ENCODE peak calls at places on chromosomes 12 and 14, in four cellular contexts. One of them, this sample, is unnamed.

GRCh38 chr14:87810711-87811110 is 182.3 kb downstream of the GALC start:
- DNase-seq in fibroblast of lung: no peak
- DNase-seq in stomach: no peak
- DNase-seq in adrenal gland: peak; percentile 63
- DNase-seq in this sample: peak; percentile 22

GRCh38 chr14:99676657-99677056 is 7.4 kb upstream of the CYP46A1 start:
- DNase-seq in stomach: no peak
- DNase-seq in adrenal gland: no peak
- DNase-seq in fibroblast of lung: no peak
- DNase-seq in this sample: no peak

GRCh38 chr14:106842687-106843086 is 1316.3 kb downstream of the TMEM121 start:
- DNase-seq in adrenal gland: no peak
- DNase-seq in stomach: peak; percentile 46
- DNase-seq in fibroblast of lung: no peak
- DNase-seq in this sample: peak; percentile 23

GRCh38 chr12:5511644-5512584 is 80.0 kb downstream of the NTF3 start:
- DNase-seq in stomach: no peak
- DNase-seq in fibroblast of lung: peak; percentile 41
- DNase-seq in adrenal gland: no peak
- DNase-seq in this sample: no peak

GRCh38 chr12:39780527-39781446 is 161.2 kb upstream of the ABCD2 start:
- DNase-seq in fibroblast of lung: peak; percentile 3
- DNase-seq in stomach: no peak
- DNase-seq in adrenal gland: no peak
- DNase-seq in this sample: no peak

GRCh38 chr14:42027271-42027670 is 420.6 kb downstream of the LRFN5 start:
- DNase-seq in fibroblast of lung: no peak
- DNase-seq in stomach: no peak
- DNase-seq in adrenal gland: no peak
- DNase-seq in this sample: no peak

GRCh38 chr12:79841878-79842265 is 93.0 kb downstream of the PPP1R12A start:
- DNase-seq in stomach: no peak
- DNase-seq in adrenal gland: no peak
- DNase-seq in fibroblast of lung: no peak
- DNase-seq in this sample: no peak

GRCh38 chr12:26195250-26195640 is at the start of gene SSPN:
- DNase-seq in adrenal gland: peak; percentile 79
- DNase-seq in stomach: peak; percentile 61
- DNase-seq in fibroblast of lung: peak; percentile 70
- DNase-seq in this sample: peak; percentile 63

GRCh38 chr14:24954037-24954696 is 95.8 kb downstream of the STXBP6 start:
- DNase-seq in fibroblast of lung: no peak
- DNase-seq in adrenal gland: no peak
- DNase-seq in stomach: no peak
- DNase-seq in this sample: no peak

GRCh38 chr12:109153711-109154434 is 37.5 kb downstream of the ACACB start:
- DNase-seq in fibroblast of lung: no peak
- DNase-seq in adrenal gland: no peak
- DNase-seq in stomach: peak; percentile 24
- DNase-seq in this sample: no peak

GRCh38 chr12:10339441-10339840 is 31.8 kb downstream of the KLRD1 start:
- DNase-seq in fibroblast of lung: no peak
- DNase-seq in stomach: no peak
- DNase-seq in adrenal gland: no peak
- DNase-seq in this sample: no peak

GRCh38 chr12:131282292-131283080 is 328.8 kb downstream of the ADGRD1 start:
- DNase-seq in fibroblast of lung: no peak
- DNase-seq in adrenal gland: peak; percentile 7
- DNase-seq in stomach: no peak
- DNase-seq in this sample: no peak

GRCh38 chr12:109120557-109120956 is 4.2 kb downstream of the ACACB start:
- DNase-seq in stomach: no peak
- DNase-seq in adrenal gland: no peak
- DNase-seq in fibroblast of lung: no peak
- DNase-seq in this sample: no peak

GRCh38 chr14:54650331-54651017 is 83.5 kb downstream of the SAMD4A start:
- DNase-seq in stomach: no peak
- DNase-seq in fibroblast of lung: peak; percentile 69
- DNase-seq in adrenal gland: peak; percentile 73
- DNase-seq in this sample: no peak

GRCh38 chr14:90970167-90970600 is 90.3 kb downstream of the RPS6KA5 start:
- DNase-seq in adrenal gland: no peak
- DNase-seq in stomach: no peak
- DNase-seq in fibroblast of lung: peak; percentile 66
- DNase-seq in this sample: no peak

GRCh38 chr12:86551146-86551571 is 295.0 kb upstream of the MGAT4C start:
- DNase-seq in stomach: no peak
- DNase-seq in adrenal gland: no peak
- DNase-seq in fibroblast of lung: peak; percentile 12
- DNase-seq in this sample: peak; percentile 88

GRCh38 chr12:122013792-122014590 is 7.7 kb upstream of the BCL7A start:
- DNase-seq in stomach: no peak
- DNase-seq in adrenal gland: no peak
- DNase-seq in fibroblast of lung: no peak
- DNase-seq in this sample: no peak

GRCh38 chr14:69662636-69663321 is 51.4 kb downstream of the SUSD6 start:
- DNase-seq in fibroblast of lung: no peak
- DNase-seq in stomach: no peak
- DNase-seq in adrenal gland: no peak
- DNase-seq in this sample: no peak

GRCh38 chr14:61694039-61694438 is 1.3 kb upstream of the HIF1A start:
- DNase-seq in stomach: no peak
- DNase-seq in fibroblast of lung: no peak
- DNase-seq in adrenal gland: no peak
- DNase-seq in this sample: no peak

GRCh38 chr14:61698216-61698980 is 3.1 kb downstream of the HIF1A start:
- DNase-seq in adrenal gland: no peak
- DNase-seq in fibroblast of lung: no peak
- DNase-seq in stomach: no peak
- DNase-seq in this sample: no peak

GRCh38 chr14:61696753-61697318 is 1.5 kb downstream of the HIF1A start:
- DNase-seq in adrenal gland: no peak
- DNase-seq in stomach: no peak
- DNase-seq in fibroblast of lung: no peak
- DNase-seq in this sample: no peak

GRCh38 chr14:61695695-61696527 is 598 bp downstream of the HIF1A start:
- DNase-seq in stomach: peak; percentile 53
- DNase-seq in fibroblast of lung: peak; percentile 59
- DNase-seq in adrenal gland: peak; percentile 59
- DNase-seq in this sample: peak; percentile 71

GRCh38 chr14:61694830-61695694 is at the start of gene HIF1A:
- DNase-seq in stomach: peak; percentile 97
- DNase-seq in adrenal gland: peak; percentile 99
- DNase-seq in fibroblast of lung: peak; percentile 99
- DNase-seq in this sample: peak; percentile 98
- H3K36me3 ChIP-seq in stomach: no peaks in the 10 kb centered on the region
- H3K36me3 ChIP-seq in adrenal gland: no peaks in the 10 kb centered on the region
- H3K36me3 ChIP-seq in fibroblast of lung: peaks cover 1% of the 10 kb centered on the region
- H3K36me3 ChIP-seq in this sample: no peaks in the 10 kb centered on the region

DNA sequence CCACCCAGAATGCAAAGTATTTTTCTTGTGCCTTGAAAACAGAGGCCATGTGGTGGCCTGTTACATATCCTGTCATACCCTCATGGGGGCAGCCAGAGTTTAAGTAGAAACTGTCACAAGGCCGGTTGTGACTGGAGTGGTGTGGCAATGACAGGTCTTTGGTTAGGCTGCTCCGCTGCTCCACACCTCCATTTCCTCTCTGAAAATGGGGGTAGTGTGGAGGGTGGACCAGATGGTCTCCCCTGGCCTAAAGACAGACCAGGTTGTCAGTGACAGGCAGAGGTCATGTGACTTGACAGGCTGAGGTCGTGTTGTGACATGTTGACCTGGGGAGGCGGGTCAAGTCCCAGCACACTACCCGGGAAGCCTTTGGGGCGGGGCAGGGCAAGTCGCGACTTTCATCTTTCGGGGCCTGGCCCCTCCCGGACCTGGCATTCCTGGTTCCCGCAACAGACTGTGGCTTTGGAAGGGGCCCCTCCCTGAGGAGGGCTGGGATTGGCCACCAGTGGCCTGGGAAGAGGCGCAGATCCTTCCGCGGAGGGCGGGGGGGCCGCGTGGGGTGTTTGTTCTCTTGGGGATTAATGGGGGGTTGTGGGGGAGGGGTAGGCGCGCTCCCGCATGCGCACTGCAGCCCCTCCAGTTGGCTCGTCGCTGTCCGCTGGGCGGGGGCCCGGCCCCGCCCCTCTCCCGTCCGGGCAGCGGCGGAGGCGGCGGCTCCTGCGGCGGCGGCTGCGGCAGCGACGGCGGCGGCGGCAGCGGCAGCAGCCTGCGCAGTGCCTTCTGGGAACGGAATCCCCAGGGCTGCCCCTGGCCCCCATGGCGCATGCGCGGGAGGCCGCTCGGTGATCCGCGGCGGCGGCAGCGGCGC is at the start of gene MBD6:
- DNase-seq in adrenal gland: peak; percentile 97
- DNase-seq in fibroblast of lung: peak; percentile 96
- DNase-seq in stomach: peak; percentile 94
- DNase-seq in this sample: peak; percentile 93
- H3K36me3 ChIP-seq in adrenal gland: no peaks in the 10 kb centered on the region
- H3K36me3 ChIP-seq in fibroblast of lung: peaks cover 12% of the 10 kb centered on the region
- H3K36me3 ChIP-seq in stomach: peaks cover 42% of the 10 kb centered on the region
- H3K36me3 ChIP-seq in this sample: peaks cover 35% of the 10 kb centered on the region

GRCh38 chr12:50647031-50647430 is 116.9 kb upstream of the ATF1 start:
- DNase-seq in fibroblast of lung: no peak
- DNase-seq in stomach: no peak
- DNase-seq in adrenal gland: no peak
- DNase-seq in this sample: no peak
- H3K36me3 ChIP-seq in fibroblast of lung: no peaks in the 10 kb centered on the region
- H3K36me3 ChIP-seq in stomach: peaks cover 12% of the 10 kb centered on the region
- H3K36me3 ChIP-seq in adrenal gland: no peaks in the 10 kb centered on the region
- H3K36me3 ChIP-seq in this sample: no peaks in the 10 kb centered on the region

DNA sequence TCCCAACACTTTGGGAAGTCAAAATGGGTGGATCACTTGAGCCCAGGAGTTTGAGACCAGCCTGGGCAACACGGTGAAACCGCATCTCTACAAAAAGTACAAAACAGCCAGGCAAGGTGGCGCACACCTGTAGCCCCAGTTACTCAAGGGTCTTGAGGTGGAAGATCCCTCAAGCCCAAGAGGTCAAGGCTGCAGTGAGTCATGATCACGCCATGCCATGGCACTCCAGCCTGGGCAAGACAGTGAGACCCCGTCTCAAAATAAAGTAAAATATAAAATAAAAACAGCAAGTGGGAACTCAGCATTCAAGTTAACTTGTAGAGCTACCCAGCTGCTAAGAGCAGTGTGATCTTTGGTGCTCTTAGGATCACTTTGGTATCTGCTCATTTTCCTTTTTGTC is 12.7 kb downstream of the RFC5 start:
- DNase-seq in adrenal gland: no peak
- DNase-seq in fibroblast of lung: no peak
- DNase-seq in stomach: no peak
- DNase-seq in this sample: no peak
- H3K36me3 ChIP-seq in adrenal gland: no peaks in the 10 kb centered on the region
- H3K36me3 ChIP-seq in fibroblast of lung: peaks cover 19% of the 10 kb centered on the region
- H3K36me3 ChIP-seq in stomach: peaks cover 95% of the 10 kb centered on the region
- H3K36me3 ChIP-seq in this sample: peaks cover 73% of the 10 kb centered on the region

DNA sequence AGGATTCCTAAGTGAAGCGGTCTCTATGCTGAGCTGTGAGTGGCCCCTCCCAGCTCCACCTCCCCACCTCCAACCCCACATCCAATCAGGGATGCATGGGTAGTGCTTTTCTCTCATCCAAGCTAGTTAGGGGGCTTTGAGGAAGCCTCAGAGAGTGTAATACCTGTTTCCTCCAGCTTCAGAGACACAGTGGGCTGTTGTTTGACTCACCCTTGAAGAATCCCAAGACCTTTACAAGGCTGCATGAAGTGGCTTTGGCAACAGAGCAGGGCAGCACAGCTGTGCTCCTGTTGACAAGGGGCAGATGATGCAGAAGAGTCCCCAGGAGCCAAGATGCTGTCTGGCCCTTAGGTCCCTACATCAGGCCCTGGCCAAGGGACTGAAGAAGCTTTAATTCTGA is 27.1 kb upstream of the CLMN start:
- DNase-seq in fibroblast of lung: no peak
- DNase-seq in stomach: no peak
- DNase-seq in adrenal gland: no peak
- DNase-seq in this sample: no peak
- H3K36me3 ChIP-seq in fibroblast of lung: no peaks in the 10 kb centered on the region
- H3K36me3 ChIP-seq in stomach: no peaks in the 10 kb centered on the region
- H3K36me3 ChIP-seq in adrenal gland: no peaks in the 10 kb centered on the region
- H3K36me3 ChIP-seq in this sample: no peaks in the 10 kb centered on the region

GRCh38 chr14:64958743-64959142 is 13.4 kb downstream of the RAB15 start:
- DNase-seq in adrenal gland: no peak
- DNase-seq in stomach: no peak
- DNase-seq in fibroblast of lung: no peak
- DNase-seq in this sample: no peak

GRCh38 chr14:64956697-64957412 is 14.3 kb upstream of the GPX2 start:
- DNase-seq in stomach: no peak
- DNase-seq in adrenal gland: no peak
- DNase-seq in fibroblast of lung: no peak
- DNase-seq in this sample: no peak

GRCh38 chr14:64960762-64961276 is 11.3 kb downstream of the RAB15 start:
- DNase-seq in stomach: peak; percentile 85
- DNase-seq in fibroblast of lung: no peak
- DNase-seq in adrenal gland: no peak
- DNase-seq in this sample: no peak

GRCh38 chr14:64955297-64955696 is 12.8 kb upstream of the GPX2 start:
- DNase-seq in fibroblast of lung: no peak
- DNase-seq in adrenal gland: no peak
- DNase-seq in stomach: peak; percentile 34
- DNase-seq in this sample: no peak

GRCh38 chr14:64958201-64958600 is 13.9 kb downstream of the RAB15 start:
- DNase-seq in adrenal gland: no peak
- DNase-seq in stomach: no peak
- DNase-seq in fibroblast of lung: no peak
- DNase-seq in this sample: no peak
- H3K36me3 ChIP-seq in adrenal gland: no peaks in the 10 kb centered on the region
- H3K36me3 ChIP-seq in stomach: no peaks in the 10 kb centered on the region
- H3K36me3 ChIP-seq in fibroblast of lung: no peaks in the 10 kb centered on the region
- H3K36me3 ChIP-seq in this sample: no peaks in the 10 kb centered on the region

GRCh38 chr12:111788178-111788654 is 21.5 kb downstream of the ALDH2 start:
- DNase-seq in adrenal gland: peak; percentile 90
- DNase-seq in stomach: peak; percentile 54
- DNase-seq in fibroblast of lung: peak; percentile 83
- DNase-seq in this sample: peak; percentile 68
- H3K36me3 ChIP-seq in adrenal gland: no peaks in the 10 kb centered on the region
- H3K36me3 ChIP-seq in stomach: peaks cover 99% of the 10 kb centered on the region
- H3K36me3 ChIP-seq in fibroblast of lung: peaks cover 6% of the 10 kb centered on the region
- H3K36me3 ChIP-seq in this sample: peaks cover 68% of the 10 kb centered on the region

DNA sequence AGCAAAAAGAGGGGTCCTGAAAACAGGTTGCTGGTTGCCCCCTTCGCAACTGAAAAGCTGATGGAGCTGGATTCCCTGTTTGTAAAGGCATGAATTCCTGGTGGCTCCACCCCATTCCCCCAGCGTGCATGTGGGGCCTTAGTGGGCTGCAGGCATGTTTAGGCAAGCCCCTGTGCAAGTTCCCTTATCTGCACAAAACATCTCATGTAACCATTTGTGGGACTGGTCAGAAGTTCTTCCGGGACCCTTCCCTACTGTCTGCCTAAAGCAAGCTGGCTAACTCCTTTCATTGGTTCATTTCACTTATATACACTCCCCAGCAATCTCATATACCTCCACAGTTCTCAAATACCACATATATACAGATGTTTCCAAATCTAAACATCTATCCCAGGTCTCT is 24.0 kb upstream of the HIGD1C start:
- DNase-seq in stomach: no peak
- DNase-seq in adrenal gland: no peak
- DNase-seq in fibroblast of lung: peak; percentile 13
- DNase-seq in this sample: peak; percentile 33
- H3K36me3 ChIP-seq in stomach: peaks cover 29% of the 10 kb centered on the region
- H3K36me3 ChIP-seq in adrenal gland: no peaks in the 10 kb centered on the region
- H3K36me3 ChIP-seq in fibroblast of lung: no peaks in the 10 kb centered on the region
- H3K36me3 ChIP-seq in this sample: peaks cover 60% of the 10 kb centered on the region